ENCODE peak calls at places on chromosomes 13 and 19, in six cellular contexts. Y is mesendoderm, D is aorta, N is breast epithelium, M is transverse colon, G is lower lobe of right lung. K is an unnamed sample.
A peak's percentile ranks its signal among the peaks of the same experiment; 100 is the strongest.

GRCh38 chr19:47447470-47448359 is 24.0 kb downstream of the SLC8A2 start:
- DNase-seq in Y (peak; percentile 92), D (no peak), N (peak; percentile 29), M (peak; percentile 41), G (peak; percentile 70), K (peak; percentile 40)

GRCh38 chr19:49637865-49638350 is 2.0 kb downstream of the RRAS start:
- DNase-seq in Y (peak; percentile 70), D (peak; percentile 93), N (peak; percentile 55), M (peak; percentile 91), G (peak; percentile 87), K (peak; percentile 76)

GRCh38 chr13:102571075-102571474 is 25.7 kb upstream of the TPP2 start:
- DNase-seq in Y (peak; percentile 47), D (no peak), N (no peak), M (no peak), G (no peak), K (no peak)

GRCh38 chr13:74839656-74840055 is 642.3 kb downstream of the TBC1D4 start:
- DNase-seq in Y (no peak), D (no peak), N (no peak), M (no peak), G (no peak), K (no peak)

GRCh38 chr13:111066544-111066943 is 48.6 kb upstream of the ARHGEF7 start:
- DNase-seq in Y (peak; percentile 30), D (no peak), N (no peak), M (no peak), G (no peak), K (no peak)

GRCh38 chr13:26445092-26445491 is 112.4 kb upstream of the WASF3 start:
- DNase-seq in Y (peak; percentile 31), D (no peak), N (no peak), M (no peak), G (no peak), K (no peak)

GRCh38 chr13:44142911-44143665 is 230.5 kb upstream of the SERP2 start:
- DNase-seq in Y (peak; percentile 86), D (no peak), N (no peak), M (no peak), G (no peak), K (no peak)

GRCh38 chr13:36288794-36289391 is 8.7 kb downstream of the CCDC169 start:
- DNase-seq in Y (peak; percentile 40), D (no peak), N (no peak), M (no peak), G (no peak), K (no peak)

GRCh38 chr19:35251456-35251855 is 2.7 kb downstream of the LSR start:
- DNase-seq in Y (no peak), D (no peak), N (no peak), M (no peak), G (no peak), K (no peak)

GRCh38 chr13:22703601-22704209 is 477.1 kb upstream of the SGCG start:
- DNase-seq in Y (no peak), D (no peak), N (no peak), M (no peak), G (no peak), K (no peak)

GRCh38 chr19:49853852-49854849 is 3.2 kb downstream of the PTOV1 start:
- DNase-seq in Y (no peak), D (no peak), N (no peak), M (no peak), G (peak; percentile 48), K (peak; percentile 50)

GRCh38 chr13:37616131-37616530 is 17.6 kb upstream of the POSTN start:
- DNase-seq in Y (no peak), D (no peak), N (no peak), M (no peak), G (no peak), K (no peak)

GRCh38 chr13:50685491-50685890 is 158.0 kb downstream of the DLEU7 start:
- DNase-seq in Y (peak; percentile 29), D (peak; percentile 80), N (peak; percentile 44), M (peak; percentile 41), G (peak; percentile 53), K (peak; percentile 60)

GRCh38 chr13:33205804-33206221 is 79.7 kb downstream of the STARD13 start:
- DNase-seq in Y (no peak), D (no peak), N (no peak), M (no peak), G (no peak), K (no peak)

GRCh38 chr13:103788061-103788652 is 721.9 kb upstream of the SLC10A2 start:
- DNase-seq in Y (peak; percentile 61), D (no peak), N (no peak), M (no peak), G (no peak), K (no peak)

GRCh38 chr13:113935523-113935922 is 38.4 kb downstream of the C13orf46 start:
- DNase-seq in Y (peak; percentile 80), D (peak; percentile 63), N (no peak), M (no peak), G (no peak), K (peak; percentile 20)

GRCh38 chr19:51440052-51440451 is 18.2 kb downstream of the SIGLEC8 start:
- DNase-seq in Y (no peak), D (no peak), N (no peak), M (no peak), G (no peak), K (no peak)

GRCh38 chr13:114124921-114125320 is 7.5 kb downstream of the RASA3 start:
- DNase-seq in Y (no peak), D (no peak), N (no peak), M (no peak), G (no peak), K (no peak)

GRCh38 chr19:35555301-35556005 is 8.0 kb downstream of the ATP4A start:
- DNase-seq in Y (peak; percentile 75), D (no peak), N (no peak), M (no peak), G (no peak), K (no peak)

DNA sequence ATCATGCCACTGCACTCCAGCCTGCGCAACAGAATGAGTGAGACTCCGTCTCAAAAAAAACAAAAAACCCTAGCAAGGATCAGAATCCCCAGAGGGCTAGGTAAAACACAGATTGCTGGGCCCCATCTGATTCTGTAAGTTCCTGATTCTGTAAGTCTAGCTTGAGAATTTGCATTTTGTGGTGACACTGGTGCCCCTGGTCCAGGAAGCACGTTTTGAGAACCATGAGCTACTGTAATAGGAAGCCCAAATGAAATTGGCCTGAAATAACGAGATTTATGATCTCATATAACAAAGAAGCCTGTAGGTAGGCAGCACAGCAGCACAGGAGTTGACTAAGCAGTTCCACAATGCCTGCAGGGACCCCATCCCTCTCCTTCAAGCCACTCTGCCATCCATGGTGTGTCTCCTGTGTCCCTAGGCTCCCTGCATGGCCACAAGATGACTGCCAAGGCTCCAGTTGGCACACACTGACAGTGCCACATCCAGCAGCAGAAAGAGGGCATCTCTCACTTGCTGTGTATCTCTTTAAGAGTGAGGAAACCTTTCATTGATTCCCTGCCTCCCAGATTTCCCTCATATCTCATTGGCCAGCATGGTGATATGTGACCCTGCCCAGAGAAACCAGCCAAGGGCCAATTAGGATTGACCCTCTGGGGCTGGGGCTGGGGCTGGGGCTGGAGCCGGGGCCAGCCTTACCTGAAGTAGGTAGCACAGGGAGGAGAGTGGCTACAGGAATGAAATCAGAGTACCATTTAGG is 21.7 kb downstream of the SIPA1L3 start:
- DNase-seq in Y (peak; percentile 44), D (no peak), N (no peak), M (no peak), G (no peak), K (no peak)
- H3K27ac ChIP-seq in Y (peak overlapping the region; percentile 27), D (no peak overlapping the region), N (no peak overlapping the region), M (no peak overlapping the region), G (no peak overlapping the region), K (no peak overlapping the region)

GRCh38 chr19:1261512-1261862 is 7.6 kb upstream of the CIRBP start:
- DNase-seq in Y (peak; percentile 67), D (no peak), N (no peak), M (peak; percentile 46), G (peak; percentile 61), K (no peak)
- H3K4me3 ChIP-seq in Y (peak overlapping the region; percentile 52), D (peak overlapping the region; percentile 18), N (peak overlapping the region; percentile 57), M (peak overlapping the region; percentile 61), G (peak overlapping the region; percentile 76), K (peak overlapping the region; percentile 69)

GRCh38 chr13:27920677-27921420 is 1.0 kb downstream of the PDX1 start:
- DNase-seq in Y (peak; percentile 53), D (no peak), N (no peak), M (no peak), G (no peak), K (no peak)

GRCh38 chr13:27922974-27923612 is 3.3 kb downstream of the PDX1 start:
- DNase-seq in Y (no peak), D (no peak), N (no peak), M (no peak), G (no peak), K (no peak)

GRCh38 chr13:27921421-27921960 is 1.7 kb downstream of the PDX1 start:
- DNase-seq in Y (no peak), D (no peak), N (no peak), M (no peak), G (no peak), K (no peak)

GRCh38 chr13:27923794-27924528 is 4.2 kb downstream of the PDX1 start:
- DNase-seq in Y (no peak), D (no peak), N (no peak), M (no peak), G (no peak), K (no peak)

GRCh38 chr13:27921961-27922910 is 2.4 kb downstream of the PDX1 start:
- DNase-seq in Y (no peak), D (no peak), N (no peak), M (no peak), G (no peak), K (no peak)
- H3K27ac ChIP-seq in Y (no peak overlapping the region), D (no peak overlapping the region), N (no peak overlapping the region), M (no peak overlapping the region), G (no peak overlapping the region), K (no peak overlapping the region)

GRCh38 chr13:21674271-21675009 is 3.6 kb downstream of the FGF9 start:
- DNase-seq in Y (peak; percentile 53), D (no peak), N (no peak), M (peak; percentile 23), G (no peak), K (peak; percentile 48)

GRCh38 chr13:21673592-21674270 is 2.9 kb downstream of the FGF9 start:
- DNase-seq in Y (peak; percentile 66), D (no peak), N (no peak), M (peak; percentile 60), G (peak; percentile 62), K (peak; percentile 65)

GRCh38 chr13:21671793-21672680 is 1.2 kb downstream of the FGF9 start:
- DNase-seq in Y (no peak), D (no peak), N (no peak), M (no peak), G (no peak), K (no peak)

GRCh38 chr13:21670883-21671792 is at the start of gene FGF9:
- DNase-seq in Y (peak; percentile 91), D (peak; percentile 79), N (peak; percentile 26), M (peak; percentile 87), G (peak; percentile 85), K (peak; percentile 86)

DNA sequence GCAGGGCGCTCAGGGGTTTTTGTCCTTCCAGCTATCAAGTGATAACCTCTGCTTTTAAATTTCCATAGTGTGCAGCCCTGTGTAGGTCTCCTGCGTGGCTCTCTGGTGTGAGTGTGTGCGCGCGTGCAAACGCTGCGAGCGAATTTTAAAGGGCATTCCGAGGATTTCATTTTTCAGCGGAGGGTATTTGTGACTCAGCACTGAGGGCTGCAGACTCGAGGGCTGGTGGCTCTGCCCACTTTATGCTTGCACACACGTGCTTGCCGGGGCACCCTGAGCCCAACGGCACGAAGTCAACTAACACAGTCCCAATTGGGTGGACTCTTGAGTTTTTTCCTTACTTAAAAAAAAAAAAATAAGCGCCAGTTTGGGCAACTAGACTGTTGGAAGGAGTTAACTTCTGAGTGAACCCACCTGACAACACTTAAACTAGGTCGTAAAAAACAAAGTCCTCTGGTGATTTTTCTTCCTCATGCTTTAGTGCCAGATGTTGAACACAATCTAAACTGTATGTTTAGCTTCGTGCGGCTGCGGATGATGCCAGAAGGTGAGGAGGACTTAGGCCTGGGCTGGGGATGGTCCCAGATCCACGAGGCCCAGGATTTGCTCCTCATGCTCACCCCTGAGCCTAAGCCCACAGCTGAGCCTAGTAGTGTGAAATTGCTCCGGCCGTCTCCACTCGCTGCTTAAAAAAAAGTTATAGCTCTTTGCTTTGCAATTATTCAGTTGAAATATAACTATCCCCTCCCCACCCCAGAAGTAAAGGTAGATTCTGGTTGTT is 2.1 kb downstream of the FGF9 start:
- DNase-seq in Y (no peak), D (no peak), N (no peak), M (no peak), G (no peak), K (no peak)
- H3K4me3 ChIP-seq in Y (no peak overlapping the region), D (peak overlapping the region; percentile 57), N (peak overlapping the region; percentile 58), M (peak overlapping the region; percentile 45), G (peak overlapping the region; percentile 72), K (peak overlapping the region; percentile 51)